ENCODE peak calls at places on chromosome 4, in four cellular contexts. H, I, N and P are unnamed samples.

GRCh38 chr4:98658287-98659105 is at the start of gene TSPAN5:
- DNase-seq in H (no peak), I (peak; percentile 52), N (no peak), P (peak; percentile 12)

GRCh38 chr4:39331191-39331590 is 35.0 kb downstream of the RFC1 start:
- DNase-seq in H (no peak), I (no peak), N (no peak), P (no peak)

GRCh38 chr4:2734618-2735017 is 21.5 kb downstream of the TNIP2 start:
- DNase-seq in H (no peak), I (no peak), N (no peak), P (no peak)

GRCh38 chr4:151443777-151444176 is 34.8 kb downstream of the FHIP1A start:
- DNase-seq in H (no peak), I (no peak), N (no peak), P (no peak)

GRCh38 chr4:112214397-112215264 is 17.0 kb upstream of the AP1AR start:
- DNase-seq in H (no peak), I (no peak), N (no peak), P (peak; percentile 51)

GRCh38 chr4:185110375-185110823 is 32.7 kb upstream of the SLC25A4 start:
- DNase-seq in H (no peak), I (no peak), N (no peak), P (no peak)

GRCh38 chr4:52038109-52038912 is at the start of gene SGCB:
- DNase-seq in H (no peak), I (no peak), N (no peak), P (no peak)

GRCh38 chr4:139642364-139642763 is 23.3 kb upstream of the MGST2 start:
- DNase-seq in H (no peak), I (no peak), N (no peak), P (no peak)

GRCh38 chr4:174919886-174920423 is 1.8 kb downstream of the ADAM29 start:
- DNase-seq in H (no peak), I (no peak), N (no peak), P (no peak)

GRCh38 chr4:304987-305680 is at the start of gene ZNF732:
- DNase-seq in H (no peak), I (peak; percentile 91), N (no peak), P (no peak)

GRCh38 chr4:171846232-171846631 is 33.0 kb downstream of the GALNTL6 start:
- DNase-seq in H (no peak), I (peak; percentile 61), N (peak; percentile 50), P (peak; percentile 31)

GRCh38 chr4:127875791-127876190 is 4.9 kb upstream of the PLK4 start:
- DNase-seq in H (no peak), I (no peak), N (no peak), P (no peak)

GRCh38 chr4:127868196-127868595 is 12.5 kb upstream of the PLK4 start:
- DNase-seq in H (no peak), I (no peak), N (no peak), P (no peak)

DNA sequence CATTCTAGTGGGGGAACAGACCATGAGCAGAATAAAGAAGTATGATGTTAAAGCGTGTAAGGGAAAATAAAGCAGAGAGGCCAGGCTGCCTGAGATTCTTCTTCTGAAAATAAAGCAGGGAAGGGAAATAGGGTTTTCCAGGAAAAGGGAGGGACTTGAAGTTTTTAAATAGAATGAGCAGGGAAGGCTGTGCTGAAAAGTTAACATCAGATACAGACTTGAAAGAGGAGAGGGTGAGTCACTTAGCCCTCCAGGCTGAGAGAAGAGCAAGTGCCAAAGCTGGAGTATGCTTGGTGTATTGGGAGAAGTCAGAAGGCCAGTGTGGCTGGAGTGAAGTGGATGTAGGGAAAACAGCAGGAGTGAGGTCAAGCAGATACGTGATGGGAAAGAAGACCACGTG is 10.0 kb upstream of the PLK4 start:
- DNase-seq in H (no peak), I (no peak), N (no peak), P (no peak)
- TF ChIP-seq SUZ12 in H (no peak), I (no peak), N (no peak), P (no peak)

DNA sequence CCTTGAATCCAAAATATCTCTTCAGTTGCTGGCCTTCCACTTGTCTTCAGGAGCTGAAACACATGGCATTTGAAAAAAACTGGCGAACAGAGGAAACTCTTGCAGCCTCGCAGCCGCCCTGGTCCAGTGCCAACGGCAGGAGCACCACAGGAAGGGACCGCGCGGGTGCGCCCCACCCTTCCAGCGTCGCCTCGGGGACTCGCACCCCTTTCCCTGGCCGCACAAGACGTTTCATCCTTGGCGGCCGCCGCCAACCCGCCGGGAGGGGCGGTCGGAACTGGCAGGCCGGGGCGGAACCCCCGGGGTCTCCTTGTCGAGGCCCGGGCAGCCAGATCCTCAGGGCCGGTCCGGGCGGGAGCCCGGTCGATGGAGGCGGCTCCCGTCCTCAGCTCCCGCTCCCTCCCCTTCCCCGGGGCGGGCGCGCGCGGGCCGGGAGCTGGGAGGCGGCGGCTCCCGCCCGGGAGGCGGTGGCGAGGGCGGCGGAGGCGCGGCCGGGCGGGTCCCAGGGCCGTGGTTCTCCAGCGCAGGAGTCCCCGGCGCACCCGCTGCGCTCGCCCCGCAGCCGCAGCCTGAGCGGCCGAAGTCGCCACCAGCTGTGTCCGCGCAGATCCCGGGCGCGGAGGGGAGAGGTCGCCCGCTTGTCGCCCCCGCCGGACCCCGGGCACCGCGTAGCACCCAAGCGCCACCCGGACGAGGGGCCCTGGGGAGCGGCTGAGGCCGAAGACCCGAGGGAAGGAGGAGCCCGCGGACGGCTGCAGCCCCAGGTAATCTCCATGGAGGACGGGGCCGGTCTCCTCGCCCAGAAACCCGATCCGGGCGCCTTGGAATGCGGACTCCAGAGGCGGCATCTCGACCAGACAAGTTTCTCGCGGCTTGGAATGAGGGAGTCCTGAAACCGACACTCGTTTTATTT is 882 bp upstream of the NDST3 start:
- DNase-seq in H (no peak), I (peak; percentile 22), N (no peak), P (no peak)
- TF ChIP-seq ZNF274 in H (no peak), I (no peak), N (no peak), P (no peak)

GRCh38 chr4:183182873-183183725 is 84.0 kb downstream of the WWC2 start:
- DNase-seq in H (no peak), I (peak; percentile 90), N (peak; percentile 89), P (peak; percentile 86)
- TF ChIP-seq SUZ12 in H (no peak), I (no peak), N (no peak), P (no peak)

DNA sequence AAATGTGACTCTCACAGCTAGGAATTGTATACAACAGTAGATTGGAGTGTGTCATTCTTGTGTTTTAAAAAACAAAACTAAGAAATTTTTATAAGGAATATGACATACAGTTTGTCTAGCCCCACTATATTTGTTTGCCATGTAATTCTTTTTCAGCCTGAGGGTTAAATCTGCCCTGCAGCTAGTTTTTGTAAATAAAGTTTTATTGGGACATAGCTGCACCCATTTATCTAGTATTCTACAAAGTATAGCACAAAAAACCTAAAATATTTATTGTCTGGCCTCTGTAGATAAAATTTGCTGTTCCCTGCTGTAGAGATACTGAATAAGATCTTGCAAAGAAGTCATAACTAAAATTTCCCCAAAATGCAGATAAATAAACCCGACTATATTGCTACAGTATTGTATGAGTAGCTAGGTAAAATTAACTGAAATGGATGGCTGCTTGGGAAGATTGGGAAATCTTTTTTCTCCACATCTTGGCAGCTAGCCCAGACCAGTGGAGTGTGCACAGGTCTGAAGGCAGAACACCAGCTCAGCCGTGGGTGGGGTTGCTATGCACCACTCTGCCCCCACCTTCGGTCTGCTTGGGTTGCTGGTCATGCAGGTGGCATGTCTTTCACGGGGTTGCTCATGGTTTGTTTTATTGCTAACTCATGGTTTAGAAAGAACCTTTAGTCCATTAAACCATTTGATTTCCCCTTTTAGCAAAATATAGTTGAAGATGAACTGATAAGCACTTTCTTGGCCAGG is 127.9 kb downstream of the KLHL8 start:
- DNase-seq in H (no peak), I (no peak), N (no peak), P (peak; percentile 62)
- TF ChIP-seq ZNF274 in H (no peak), I (no peak), N (no peak), P (no peak)

DNA sequence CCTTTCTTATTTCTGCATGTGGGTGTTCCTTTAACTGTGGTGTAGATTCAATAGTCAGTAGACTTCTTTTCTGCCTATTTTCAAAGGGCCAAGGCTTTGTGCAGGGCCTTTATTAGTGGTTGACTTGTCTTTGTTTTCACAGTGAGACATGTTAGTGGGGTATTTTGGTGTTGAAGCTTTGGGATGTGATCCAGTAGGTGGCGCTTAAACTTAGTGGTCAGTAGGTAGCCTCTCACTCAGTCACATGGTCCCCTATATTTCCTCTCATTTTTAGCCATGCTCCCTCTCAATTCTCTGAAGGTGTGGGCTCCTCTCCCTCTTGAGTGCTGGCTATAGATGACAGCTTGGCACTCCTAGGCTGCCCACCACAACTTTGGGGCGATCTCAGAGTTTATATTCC is 23.4 kb upstream of the SLC10A7 start:
- DNase-seq in H (no peak), I (no peak), N (no peak), P (peak; percentile 27)
- TF ChIP-seq SUZ12 in H (no peak), I (no peak), N (no peak), P (no peak)